ENCODE peak calls at places on chromosomes 4 and X, in four cellular contexts. One of them, this sample, is unnamed.

GRCh38 chr4:128684031-128684430 is 125.5 kb upstream of the JADE1 start:
- DNase-seq in NCI-H1417: no peak
- DNase-seq in prostate gland: no peak
- DNase-seq in stimulated activated naive CD8-positive, alpha-beta T cell treated with anti-CD3 and anti-CD28 coated beads, Interleukin-15, Interleukin-2, amounts not matched to agents 100 U/mL and 50 U/mL, for 24 hours: no peak
- DNase-seq in this sample: no peak

GRCh38 chrX:95919605-95920004 is 765.0 kb upstream of the DIAPH2 start:
- DNase-seq in NCI-H1417: no peak
- DNase-seq in prostate gland: no peak
- DNase-seq in stimulated activated naive CD8-positive, alpha-beta T cell treated with anti-CD3 and anti-CD28 coated beads, Interleukin-15, Interleukin-2, amounts not matched to agents 100 U/mL and 50 U/mL, for 24 hours: no peak
- DNase-seq in this sample: no peak

GRCh38 chrX:47475476-47475875 is 7.5 kb downstream of the ZNF41 start:
- DNase-seq in NCI-H1417: no peak
- DNase-seq in stimulated activated naive CD8-positive, alpha-beta T cell treated with anti-CD3 and anti-CD28 coated beads, Interleukin-15, Interleukin-2, amounts not matched to agents 100 U/mL and 50 U/mL, for 24 hours: no peak
- DNase-seq in prostate gland: no peak
- DNase-seq in this sample: no peak

GRCh38 chr4:130124066-130124465 is 1028.1 kb downstream of the C4orf33 start:
- DNase-seq in stimulated activated naive CD8-positive, alpha-beta T cell treated with anti-CD3 and anti-CD28 coated beads, Interleukin-15, Interleukin-2, amounts not matched to agents 100 U/mL and 50 U/mL, for 24 hours: no peak
- DNase-seq in prostate gland: no peak
- DNase-seq in NCI-H1417: no peak
- DNase-seq in this sample: no peak

GRCh38 chr4:8368061-8368481 is 72.5 kb downstream of the ACOX3 start:
- DNase-seq in stimulated activated naive CD8-positive, alpha-beta T cell treated with anti-CD3 and anti-CD28 coated beads, Interleukin-15, Interleukin-2, amounts not matched to agents 100 U/mL and 50 U/mL, for 24 hours: no peak
- DNase-seq in NCI-H1417: no peak
- DNase-seq in prostate gland: no peak
- DNase-seq in this sample: no peak

GRCh38 chr4:187414716-187415115 is 580.9 kb upstream of the ZFP42 start:
- DNase-seq in stimulated activated naive CD8-positive, alpha-beta T cell treated with anti-CD3 and anti-CD28 coated beads, Interleukin-15, Interleukin-2, amounts not matched to agents 100 U/mL and 50 U/mL, for 24 hours: no peak
- DNase-seq in NCI-H1417: no peak
- DNase-seq in prostate gland: no peak
- DNase-seq in this sample: no peak

GRCh38 chr4:143207555-143207954 is 22.8 kb downstream of the USP38 start:
- DNase-seq in prostate gland: no peak
- DNase-seq in NCI-H1417: no peak
- DNase-seq in stimulated activated naive CD8-positive, alpha-beta T cell treated with anti-CD3 and anti-CD28 coated beads, Interleukin-15, Interleukin-2, amounts not matched to agents 100 U/mL and 50 U/mL, for 24 hours: no peak
- DNase-seq in this sample: no peak

GRCh38 chr4:156193800-156194199 is 240.1 kb upstream of the CTSO start:
- DNase-seq in stimulated activated naive CD8-positive, alpha-beta T cell treated with anti-CD3 and anti-CD28 coated beads, Interleukin-15, Interleukin-2, amounts not matched to agents 100 U/mL and 50 U/mL, for 24 hours: no peak
- DNase-seq in NCI-H1417: no peak
- DNase-seq in prostate gland: no peak
- DNase-seq in this sample: no peak

GRCh38 chrX:14352511-14352910 is 176.8 kb upstream of the GLRA2 start:
- DNase-seq in NCI-H1417: no peak
- DNase-seq in prostate gland: no peak
- DNase-seq in stimulated activated naive CD8-positive, alpha-beta T cell treated with anti-CD3 and anti-CD28 coated beads, Interleukin-15, Interleukin-2, amounts not matched to agents 100 U/mL and 50 U/mL, for 24 hours: no peak
- DNase-seq in this sample: no peak

GRCh38 chr4:4390046-4390445 is 3.1 kb downstream of the NSG1 start:
- DNase-seq in stimulated activated naive CD8-positive, alpha-beta T cell treated with anti-CD3 and anti-CD28 coated beads, Interleukin-15, Interleukin-2, amounts not matched to agents 100 U/mL and 50 U/mL, for 24 hours: no peak
- DNase-seq in prostate gland: no peak
- DNase-seq in NCI-H1417: no peak
- DNase-seq in this sample: no peak

GRCh38 chr4:25743971-25744370 is 88.3 kb downstream of the SLC34A2 start:
- DNase-seq in NCI-H1417: no peak
- DNase-seq in stimulated activated naive CD8-positive, alpha-beta T cell treated with anti-CD3 and anti-CD28 coated beads, Interleukin-15, Interleukin-2, amounts not matched to agents 100 U/mL and 50 U/mL, for 24 hours: no peak
- DNase-seq in prostate gland: no peak
- DNase-seq in this sample: no peak

GRCh38 chr4:142556048-142556447 is 290.1 kb downstream of the INPP4B start:
- DNase-seq in stimulated activated naive CD8-positive, alpha-beta T cell treated with anti-CD3 and anti-CD28 coated beads, Interleukin-15, Interleukin-2, amounts not matched to agents 100 U/mL and 50 U/mL, for 24 hours: no peak
- DNase-seq in prostate gland: no peak
- DNase-seq in NCI-H1417: no peak
- DNase-seq in this sample: no peak

GRCh38 chr4:186144180-186144579 is 39.7 kb downstream of the FAM149A start:
- DNase-seq in NCI-H1417: peak
- DNase-seq in prostate gland: peak
- DNase-seq in stimulated activated naive CD8-positive, alpha-beta T cell treated with anti-CD3 and anti-CD28 coated beads, Interleukin-15, Interleukin-2, amounts not matched to agents 100 U/mL and 50 U/mL, for 24 hours: peak
- DNase-seq in this sample: no peak

GRCh38 chr4:71259911-71260331 is 78.9 kb upstream of the SLC4A4 start:
- DNase-seq in stimulated activated naive CD8-positive, alpha-beta T cell treated with anti-CD3 and anti-CD28 coated beads, Interleukin-15, Interleukin-2, amounts not matched to agents 100 U/mL and 50 U/mL, for 24 hours: no peak
- DNase-seq in prostate gland: peak
- DNase-seq in NCI-H1417: no peak
- DNase-seq in this sample: no peak

GRCh38 chrX:8864151-8864550 is 63.0 kb upstream of the FAM9A start:
- DNase-seq in stimulated activated naive CD8-positive, alpha-beta T cell treated with anti-CD3 and anti-CD28 coated beads, Interleukin-15, Interleukin-2, amounts not matched to agents 100 U/mL and 50 U/mL, for 24 hours: no peak
- DNase-seq in prostate gland: no peak
- DNase-seq in NCI-H1417: peak
- DNase-seq in this sample: no peak

GRCh38 chr4:108700358-108700757 is 50.0 kb downstream of the OSTC start:
- DNase-seq in prostate gland: no peak
- DNase-seq in stimulated activated naive CD8-positive, alpha-beta T cell treated with anti-CD3 and anti-CD28 coated beads, Interleukin-15, Interleukin-2, amounts not matched to agents 100 U/mL and 50 U/mL, for 24 hours: no peak
- DNase-seq in NCI-H1417: no peak
- DNase-seq in this sample: no peak

GRCh38 chrX:20217279-20217678 is 49.4 kb downstream of the RPS6KA3 start:
- DNase-seq in stimulated activated naive CD8-positive, alpha-beta T cell treated with anti-CD3 and anti-CD28 coated beads, Interleukin-15, Interleukin-2, amounts not matched to agents 100 U/mL and 50 U/mL, for 24 hours: no peak
- DNase-seq in NCI-H1417: no peak
- DNase-seq in prostate gland: no peak
- DNase-seq in this sample: no peak

GRCh38 chr4:18285357-18285756 is 263.8 kb upstream of the LCORL start:
- DNase-seq in NCI-H1417: no peak
- DNase-seq in prostate gland: no peak
- DNase-seq in stimulated activated naive CD8-positive, alpha-beta T cell treated with anti-CD3 and anti-CD28 coated beads, Interleukin-15, Interleukin-2, amounts not matched to agents 100 U/mL and 50 U/mL, for 24 hours: no peak
- DNase-seq in this sample: no peak

GRCh38 chr4:76384052-76384451 is 36.9 kb downstream of the CCDC158 start:
- DNase-seq in NCI-H1417: no peak
- DNase-seq in stimulated activated naive CD8-positive, alpha-beta T cell treated with anti-CD3 and anti-CD28 coated beads, Interleukin-15, Interleukin-2, amounts not matched to agents 100 U/mL and 50 U/mL, for 24 hours: no peak
- DNase-seq in prostate gland: no peak
- DNase-seq in this sample: no peak

GRCh38 chr4:3280466-3280865 is 12.4 kb upstream of the RGS12 start:
- DNase-seq in NCI-H1417: no peak
- DNase-seq in stimulated activated naive CD8-positive, alpha-beta T cell treated with anti-CD3 and anti-CD28 coated beads, Interleukin-15, Interleukin-2, amounts not matched to agents 100 U/mL and 50 U/mL, for 24 hours: no peak
- DNase-seq in prostate gland: no peak
- DNase-seq in this sample: no peak

This sample was measured in T-helper 9 cell.